ENCODE peak calls at places on chromosomes 7 and 10, in four cellular contexts. W is H1, E is IMR-90, A is mesendoderm. G is an unnamed sample. For H3K4me1, the result is how much of the 10 kb centered on the place peaks cover.

GRCh38 chr10:103958996-103959395 is 7.9 kb upstream of the SLK start:
- DNase-seq in W (no peak), E (no peak), A (no peak), G (no peak)

GRCh38 chr7:157615101-157615817 is 278.5 kb downstream of the DNAJB6 start:
- DNase-seq in W (no peak), E (peak), A (no peak), G (no peak)

GRCh38 chr10:24929056-24929544 is 23.3 kb downstream of the PRTFDC1 start:
- DNase-seq in W (no peak), E (no peak), A (no peak), G (no peak)

GRCh38 chr10:35005868-35006267 is 84.3 kb downstream of the CUL2 start:
- DNase-seq in W (no peak), E (peak), A (peak), G (no peak)

GRCh38 chr7:13067036-13067435 is 379.6 kb downstream of the ARL4A start:
- DNase-seq in W (no peak), E (no peak), A (peak), G (peak)

GRCh38 chr10:32056136-32057040 is at the start of gene KIF5B:
- DNase-seq in W (peak), E (peak), A (peak), G (peak)

GRCh38 chr10:131980757-131981428 is 830 bp downstream of the BNIP3 start:
- DNase-seq in W (no peak), E (no peak), A (peak), G (peak)

GRCh38 chr7:97390915-97391593 is 273.6 kb downstream of the SDHAF3 start:
- DNase-seq in W (no peak), E (no peak), A (peak), G (no peak)

GRCh38 chr10:22874189-22874854 is 53.5 kb upstream of the ARMC3 start:
- DNase-seq in W (no peak), E (no peak), A (no peak), G (no peak)

GRCh38 chr7:105213619-105214018 is 175.1 kb downstream of the SRPK2 start:
- DNase-seq in W (no peak), E (no peak), A (no peak), G (no peak)

GRCh38 chr10:28788767-28789166 is 111.4 kb downstream of the BAMBI start:
- DNase-seq in W (no peak), E (no peak), A (no peak), G (no peak)

GRCh38 chr7:67758551-67758950 is 761.9 kb downstream of the TYW1 start:
- DNase-seq in W (no peak), E (no peak), A (no peak), G (no peak)

GRCh38 chr10:3509355-3509754 is 275.7 kb downstream of the KLF6 start:
- DNase-seq in W (no peak), E (no peak), A (no peak), G (no peak)

GRCh38 chr10:54559498-54559897 is 241.5 kb downstream of the PCDH15 start:
- DNase-seq in W (no peak), E (peak), A (peak), G (no peak)

GRCh38 chr7:54785261-54785660 is 26.2 kb upstream of the SEC61G start:
- DNase-seq in W (no peak), E (peak), A (peak), G (no peak)

GRCh38 chr7:133781481-133782090 is 345.6 kb upstream of the LRGUK start:
- DNase-seq in W (no peak), E (no peak), A (no peak), G (no peak)

GRCh38 chr10:2925631-2926030 is 141.7 kb upstream of the PFKP start:
- DNase-seq in W (no peak), E (peak), A (no peak), G (no peak)

GRCh38 chr7:150954986-150955518 is 23.1 kb downstream of the KCNH2 start:
- DNase-seq in W (no peak), E (no peak), A (no peak), G (no peak)

GRCh38 chr10:130750441-130750840 is 561.1 kb downstream of the TCERG1L start:
- DNase-seq in W (no peak), E (no peak), A (no peak), G (no peak)

GRCh38 chr7:151987748-151988529 is 31.7 kb downstream of the GALNTL5 start:
- DNase-seq in W (peak), E (peak), A (peak), G (peak)

GRCh38 chr7:43960933-43961332 is 34.7 kb downstream of the UBE2D4 start:
- DNase-seq in W (no peak), E (no peak), A (no peak), G (no peak)

GRCh38 chr10:15035385-15036301 is 8.1 kb upstream of the OLAH start:
- DNase-seq in W (no peak), E (peak), A (peak), G (peak)

GRCh38 chr10:104447899-104448298 is 94.3 kb downstream of the CFAP58 start:
- DNase-seq in W (no peak), E (no peak), A (no peak), G (no peak)

GRCh38 chr7:1825877-1826741 is 156.0 kb downstream of the ELFN1 start:
- DNase-seq in W (no peak), E (no peak), A (no peak), G (peak)

GRCh38 chr7:24812313-24812945 is 55.2 kb upstream of the GSDME start:
- DNase-seq in W (no peak), E (peak), A (peak), G (peak)

GRCh38 chr7:43847496-43847895 is 21.8 kb downstream of the MRPS24 start:
- DNase-seq in W (no peak), E (peak), A (no peak), G (no peak)

GRCh38 chr10:43233601-43234430 is 33.0 kb downstream of the RASGEF1A start:
- DNase-seq in W (no peak), E (no peak), A (no peak), G (peak)

GRCh38 chr10:28541695-28542365 is 8.9 kb downstream of the WAC start:
- DNase-seq in W (no peak), E (no peak), A (peak), G (no peak)

GRCh38 chr10:48655426-48656240 is 29.0 kb upstream of the WDFY4 start:
- DNase-seq in W (no peak), E (peak), A (no peak), G (no peak)

GRCh38 chr10:69247313-69247710 is 27.2 kb downstream of the HKDC1 start:
- DNase-seq in W (no peak), E (no peak), A (no peak), G (no peak)

GRCh38 chr10:99533496-99534455 is 1.0 kb downstream of the NKX2-3 start:
- DNase-seq in W (no peak), E (no peak), A (no peak), G (peak)
- H3K4me1 ChIP-seq in W (under half), E (under half), A (under half), G (under half)

DNA sequence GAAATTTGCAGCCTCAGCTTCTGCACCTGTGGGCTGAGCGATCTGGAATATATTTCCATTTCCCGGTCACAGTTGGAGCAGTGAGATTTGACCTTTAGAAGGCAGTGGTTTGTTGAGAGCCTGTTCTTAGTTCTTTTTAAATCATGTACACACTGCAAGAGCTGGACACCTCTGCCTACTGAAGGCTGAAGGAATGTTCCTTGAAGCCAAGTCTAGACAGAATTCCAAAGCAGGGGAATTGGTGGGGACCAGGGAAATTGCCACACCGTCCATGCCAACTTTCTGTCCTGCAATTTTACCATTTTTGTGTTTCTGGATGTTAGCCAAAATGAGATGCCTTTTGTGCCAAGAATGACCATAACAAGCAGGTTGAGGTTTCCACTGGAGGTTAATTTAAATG is 706.6 kb downstream of the INHBA start:
- DNase-seq in W (no peak), E (no peak), A (no peak), G (no peak)
- H3K56ac ChIP-seq in W (no peak), E (no peak), A (no peak), G (no peak)

GRCh38 chr10:75111367-75111905 is at the start of gene SAMD8:
- DNase-seq in W (peak), E (peak), A (peak), G (no peak)
- H3K23ac ChIP-seq in W (no peak), E (peak), A (peak), G (no peak)

GRCh38 chr7:74230446-74231231 is 20.8 kb downstream of the LAT2 start:
- DNase-seq in W (no peak), E (no peak), A (no peak), G (no peak)

GRCh38 chr7:74233655-74234280 is 20.4 kb downstream of the RFC2 start:
- DNase-seq in W (no peak), E (peak), A (no peak), G (no peak)

GRCh38 chr7:74234549-74234948 is 19.6 kb downstream of the RFC2 start:
- DNase-seq in W (no peak), E (no peak), A (no peak), G (no peak)

GRCh38 chr7:74228951-74229900 is 19.4 kb downstream of the LAT2 start:
- DNase-seq in W (no peak), E (no peak), A (no peak), G (no peak)

DNA sequence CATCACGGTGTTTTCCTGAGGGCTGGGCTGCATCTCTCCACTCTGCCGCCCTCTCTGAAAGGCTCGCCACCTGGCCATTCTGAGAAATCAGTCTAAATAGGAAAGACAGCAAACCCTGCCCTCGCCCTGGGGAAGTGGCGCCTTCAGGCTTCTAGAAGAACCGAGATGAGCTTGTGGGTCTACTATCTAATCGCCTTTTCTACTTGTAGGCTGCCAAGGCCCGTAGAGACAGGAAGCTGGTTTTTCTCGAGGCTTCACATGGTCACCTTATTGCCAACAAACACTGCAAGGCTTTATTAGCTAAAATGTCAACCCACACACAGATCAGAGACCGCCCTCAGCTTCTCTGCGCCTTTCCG is 21.4 kb downstream of the LAT2 start:
- DNase-seq in W (no peak), E (no peak), A (no peak), G (no peak)
- H3K4me1 ChIP-seq in W (under half), E (under half), A (under half), G (under half)

DNA sequence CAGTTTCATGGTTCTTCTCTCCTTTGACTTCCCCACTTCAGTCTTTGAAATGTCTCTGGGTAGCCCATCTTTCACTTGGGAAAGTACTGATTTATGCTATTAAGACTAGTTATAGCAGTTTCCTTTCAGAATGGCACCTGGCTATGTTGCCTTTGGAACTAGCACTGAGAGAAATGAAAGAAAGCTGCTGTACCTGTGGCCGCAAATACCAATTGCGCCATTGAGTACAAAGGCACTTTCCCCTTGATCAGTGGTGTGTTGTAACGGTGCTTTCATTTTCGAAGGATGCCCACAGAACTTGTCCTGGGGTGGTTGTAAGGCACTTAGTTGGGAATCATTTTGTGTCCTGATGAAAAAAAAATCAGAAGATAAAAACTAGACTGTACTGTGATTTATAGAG is 16.8 kb downstream of the BUB3 start:
- DNase-seq in W (no peak), E (no peak), A (no peak), G (no peak)
- H3K56ac ChIP-seq in W (no peak), E (no peak), A (no peak), G (no peak)

DNA sequence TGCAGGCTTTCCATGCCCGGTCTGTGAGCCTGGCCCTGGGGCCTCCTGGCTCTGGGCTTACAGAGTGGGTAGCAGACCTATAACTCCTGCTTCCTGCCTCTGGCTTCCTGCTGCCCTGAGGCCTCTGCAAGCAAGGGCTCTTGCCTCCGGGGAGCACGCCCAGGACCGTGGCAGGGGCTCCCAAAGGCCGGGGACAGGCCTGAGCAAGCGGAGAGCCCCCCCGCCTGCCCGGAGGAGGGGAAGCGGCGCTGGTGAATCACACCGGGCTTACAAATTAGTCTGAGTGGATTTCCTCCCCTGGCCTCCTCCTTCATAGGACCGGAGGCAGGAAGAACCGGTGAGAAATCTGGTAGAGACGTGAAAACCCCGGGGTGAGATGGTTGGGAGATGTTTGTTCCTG is 1.5 kb upstream of the MYL10 start:
- DNase-seq in W (no peak), E (peak), A (peak), G (no peak)
- H3K23ac ChIP-seq in W (no peak), E (no peak), A (peak), G (no peak)

G was measured in H9.